ENCODE peak calls at places on chromosomes 6 and 20, in six cellular contexts. X is CD8-positive, alpha-beta T cell; G is SK-N-SH; Z is glutamatergic neuron; A is brain microvascular endothelial cell; R is Peyer's patch. E is an unnamed sample.

GRCh38 chr6:109445382-109445781 is 4.9 kb downstream of the SMPD2 start:
- DNase-seq in X (no peak), G (no peak), Z (no peak), A (no peak), R (no peak), E (no peak)

GRCh38 chr6:101398716-101399626 is 5.5 kb downstream of the GRIK2 start:
- DNase-seq in X (no peak), G (peak; percentile 62), Z (peak; percentile 28), A (no peak), R (no peak), E (peak; percentile 9)

GRCh38 chr6:144678844-144679243 is 393.7 kb downstream of the UTRN start:
- DNase-seq in X (no peak), G (no peak), Z (no peak), A (no peak), R (no peak), E (no peak)

GRCh38 chr6:30013296-30013922 is 47.7 kb upstream of the POLR1H start:
- DNase-seq in X (peak; percentile 32), G (peak; percentile 64), Z (no peak), A (no peak), R (no peak), E (peak; percentile 64)

GRCh38 chr20:53253668-53254067 is 281.5 kb downstream of the TSHZ2 start:
- DNase-seq in X (no peak), G (no peak), Z (no peak), A (no peak), R (no peak), E (no peak)

GRCh38 chr6:25377672-25378071 is 98.5 kb downstream of the CARMIL1 start:
- DNase-seq in X (no peak), G (no peak), Z (no peak), A (no peak), R (no peak), E (no peak)

GRCh38 chr6:46118836-46119235 is 11.0 kb upstream of the ENPP4 start:
- DNase-seq in X (no peak), G (no peak), Z (no peak), A (no peak), R (no peak), E (no peak)

GRCh38 chr20:15076785-15077184 is 739.4 kb upstream of the FLRT3 start:
- DNase-seq in X (no peak), G (no peak), Z (no peak), A (no peak), R (no peak), E (no peak)

GRCh38 chr20:64064145-64064698 is 1.2 kb downstream of the TCEA2 start:
- DNase-seq in X (no peak), G (no peak), Z (no peak), A (no peak), R (no peak), E (no peak)

GRCh38 chr6:140203611-140204553 is 829.4 kb upstream of the CITED2 start:
- DNase-seq in X (no peak), G (no peak), Z (no peak), A (peak; percentile 34), R (no peak), E (no peak)

GRCh38 chr20:25382704-25383370 is 7.8 kb downstream of the ABHD12 start:
- DNase-seq in X (no peak), G (no peak), Z (no peak), A (no peak), R (no peak), E (no peak)

GRCh38 chr20:20368414-20369352 is 779 bp downstream of the INSM1 start:
- DNase-seq in X (no peak), G (peak; percentile 50), Z (peak; percentile 56), A (no peak), R (no peak), E (peak; percentile 44)

GRCh38 chr6:108942556-108943492 is 94.6 kb downstream of the ARMC2 start:
- DNase-seq in X (peak; percentile 52), G (peak; percentile 51), Z (no peak), A (no peak), R (peak; percentile 56), E (no peak)

GRCh38 chr6:169162968-169163903 is 90.4 kb downstream of the THBS2 start:
- DNase-seq in X (no peak), G (peak; percentile 22), Z (no peak), A (peak; percentile 94), R (no peak), E (no peak)

GRCh38 chr20:57213291-57213690 is 53.1 kb downstream of the BMP7 start:
- DNase-seq in X (no peak), G (no peak), Z (no peak), A (no peak), R (no peak), E (no peak)

GRCh38 chr20:22353586-22353985 is 230.8 kb downstream of the FOXA2 start:
- DNase-seq in X (no peak), G (no peak), Z (no peak), A (no peak), R (no peak), E (no peak)

GRCh38 chr6:38021029-38021428 is 201.5 kb downstream of the ZFAND3 start:
- DNase-seq in X (no peak), G (no peak), Z (no peak), A (no peak), R (no peak), E (no peak)

GRCh38 chr20:34834459-34834893 is 9.0 kb upstream of the NCOA6 start:
- DNase-seq in X (no peak), G (peak; percentile 62), Z (no peak), A (no peak), R (no peak), E (no peak)

GRCh38 chr20:10553326-10553984 is 118.3 kb downstream of the SLX4IP start:
- DNase-seq in X (no peak), G (peak; percentile 49), Z (peak; percentile 70), A (peak; percentile 86), R (peak; percentile 21), E (peak; percentile 61)

GRCh38 chr6:105068407-105068806 is 111.4 kb downstream of the POPDC3 start:
- DNase-seq in X (no peak), G (no peak), Z (no peak), A (no peak), R (no peak), E (no peak)

GRCh38 chr20:53146201-53146891 is 174.2 kb downstream of the TSHZ2 start:
- DNase-seq in X (no peak), G (no peak), Z (no peak), A (no peak), R (no peak), E (no peak)

GRCh38 chr20:41371361-41371760 is 4.7 kb upstream of the EMILIN3 start:
- DNase-seq in X (no peak), G (no peak), Z (no peak), A (no peak), R (no peak), E (no peak)

GRCh38 chr6:12395898-12396297 is 105.7 kb downstream of the EDN1 start:
- DNase-seq in X (no peak), G (no peak), Z (no peak), A (no peak), R (no peak), E (no peak)

GRCh38 chr6:153511896-153512496 is 380.9 kb upstream of the RGS17 start:
- DNase-seq in X (no peak), G (peak; percentile 9), Z (no peak), A (peak; percentile 28), R (no peak), E (peak; percentile 23)

GRCh38 chr20:54643761-54644160 is 168.4 kb downstream of the DOK5 start:
- DNase-seq in X (no peak), G (no peak), Z (no peak), A (peak; percentile 84), R (no peak), E (no peak)

GRCh38 chr6:105900120-105900937 is 185.8 kb upstream of the PRDM1 start:
- DNase-seq in X (no peak), G (no peak), Z (no peak), A (peak; percentile 18), R (no peak), E (no peak)

GRCh38 chr20:29740951-29741593 is 1516.4 kb upstream of the DEFB115 start:
- DNase-seq in X (no peak), G (peak; percentile 17), Z (no peak), A (no peak), R (no peak), E (no peak)

GRCh38 chr6:90294989-90295853 is 1.4 kb downstream of the BACH2 start:
- DNase-seq in X (peak; percentile 42), G (peak; percentile 79), Z (peak; percentile 56), A (peak; percentile 6), R (peak; percentile 68), E (peak; percentile 57)

DNA sequence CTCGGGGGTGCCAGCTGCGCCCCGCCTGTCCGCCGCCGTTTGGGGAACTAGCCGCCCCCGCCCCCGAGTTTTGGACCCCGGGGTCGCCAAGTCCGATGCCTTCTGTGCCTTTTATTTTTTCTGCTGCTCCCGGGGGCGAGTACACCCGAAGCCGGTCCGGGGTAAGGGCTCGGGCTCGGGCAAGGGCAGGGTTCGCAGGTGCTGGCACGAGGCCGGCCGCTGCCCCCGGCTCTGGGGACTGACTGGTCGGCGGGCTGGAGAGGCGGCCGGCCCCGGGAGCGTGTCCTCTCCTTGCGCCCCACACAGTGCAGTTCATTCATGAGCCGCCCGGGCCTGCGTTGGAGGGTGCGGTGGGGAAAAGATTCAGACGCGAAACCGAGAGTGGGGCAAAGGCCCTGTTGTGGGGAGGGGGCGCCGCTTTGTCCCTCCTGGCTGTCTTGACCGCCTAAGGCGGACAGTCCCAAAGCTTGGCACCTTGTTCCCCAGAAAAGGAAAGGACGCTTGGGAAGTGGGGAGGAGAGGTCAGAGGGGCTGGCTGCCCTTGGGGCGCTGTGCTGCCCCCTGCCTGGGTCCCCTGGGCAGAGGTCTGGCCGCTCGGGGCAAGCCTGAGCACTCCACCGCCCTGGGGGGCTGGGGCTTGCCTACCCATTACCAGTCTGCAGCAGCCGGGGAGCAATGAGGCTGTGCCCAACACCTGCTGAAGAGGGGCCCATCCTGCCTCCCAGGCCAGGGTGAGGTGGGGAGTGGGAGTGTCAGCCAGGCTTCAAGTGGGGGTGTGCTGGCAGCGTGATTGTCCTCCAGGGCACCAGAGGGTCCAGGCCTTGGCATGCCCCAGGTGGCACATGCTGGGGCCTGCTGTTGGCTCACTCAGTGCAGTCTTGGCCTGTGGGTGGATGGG is 915 bp downstream of the TMEM63B start:
- DNase-seq in X (no peak), G (peak; percentile 82), Z (peak; percentile 67), A (peak; percentile 30), R (peak; percentile 31), E (peak; percentile 54)
- TF ChIP-seq CTCF in X (no peak), G (peak; percentile 19), Z (no peak), A (peak; percentile 23), R (no peak), E (no peak)

GRCh38 chr20:4666001-4666470 is 55.7 kb upstream of the PRND start:
- DNase-seq in X (peak; percentile 47), G (no peak), Z (no peak), A (peak; percentile 65), R (no peak), E (no peak)
- TF ChIP-seq CTCF in X (no peak), G (peak; percentile 27), Z (no peak), A (no peak), R (no peak), E (no peak)

GRCh38 chr20:32451682-32452461 is 93.7 kb downstream of the ASXL1 start:
- DNase-seq in X (no peak), G (no peak), Z (no peak), A (no peak), R (no peak), E (no peak)
- TF ChIP-seq CTCF in X (no peak), G (no peak), Z (no peak), A (peak; percentile 19), R (no peak), E (no peak)

DNA sequence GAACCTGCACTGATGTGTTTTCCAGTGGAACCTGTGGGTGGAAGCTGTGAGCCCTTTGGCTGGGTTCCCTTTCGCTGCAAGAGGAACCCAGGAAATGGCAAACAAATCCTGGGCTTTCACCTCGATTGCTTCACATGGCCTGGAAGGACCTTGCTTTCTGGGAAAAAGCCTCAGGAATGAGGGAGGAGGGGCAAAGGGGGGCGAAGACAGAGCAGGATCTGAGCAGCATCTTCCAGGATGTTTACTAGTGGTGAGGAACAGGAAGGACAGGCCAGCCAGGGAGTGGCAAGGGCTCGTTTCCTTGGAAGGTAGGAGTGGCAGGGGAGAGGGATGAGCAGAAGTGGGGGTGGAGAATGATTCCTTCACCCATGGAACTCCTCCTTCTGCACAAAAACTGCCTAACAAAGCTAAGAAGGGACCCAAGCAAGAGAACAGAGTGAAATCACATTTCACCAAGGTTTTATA is 5.9 kb downstream of the SLC2A10 start:
- DNase-seq in X (no peak), G (no peak), Z (no peak), A (no peak), R (no peak), E (no peak)
- TF ChIP-seq CTCF in X (no peak), G (no peak), Z (no peak), A (peak; percentile 22), R (no peak), E (no peak)